ENCODE peak calls at places on chromosomes 12 and 14, in eight cellular contexts. One of them, this sample, is unnamed.

GRCh38 chr12:56358836-56359532 is 923 bp downstream of the STAT2 start:
- DNase-seq in endothelial cell: no peak
- DNase-seq in H9: no peak
- DNase-seq in MCF 10A: peak
- DNase-seq in mucosa of descending colon: no peak
- DNase-seq in Peyer's patch: no peak
- DNase-seq in nephron progenitor cell: no peak
- DNase-seq in activated CD8-positive, alpha-beta T cell treated with anti-CD3 and anti-CD28 coated beads for 36 hours: peak
- DNase-seq in this sample: peak

GRCh38 chr12:24631691-24632090 is 317.2 kb downstream of the BCAT1 start:
- DNase-seq in endothelial cell: no peak
- DNase-seq in H9: no peak
- DNase-seq in MCF 10A: no peak
- DNase-seq in mucosa of descending colon: no peak
- DNase-seq in Peyer's patch: no peak
- DNase-seq in nephron progenitor cell: no peak
- DNase-seq in activated CD8-positive, alpha-beta T cell treated with anti-CD3 and anti-CD28 coated beads for 36 hours: no peak
- DNase-seq in this sample: no peak

GRCh38 chr14:77641534-77642341 is 25.3 kb upstream of the SPTLC2 start:
- DNase-seq in endothelial cell: no peak
- DNase-seq in H9: no peak
- DNase-seq in MCF 10A: peak
- DNase-seq in mucosa of descending colon: peak
- DNase-seq in Peyer's patch: peak
- DNase-seq in nephron progenitor cell: no peak
- DNase-seq in activated CD8-positive, alpha-beta T cell treated with anti-CD3 and anti-CD28 coated beads for 36 hours: peak
- DNase-seq in this sample: no peak

GRCh38 chr14:74599201-74599809 is 12.7 kb downstream of the LTBP2 start:
- DNase-seq in endothelial cell: no peak
- DNase-seq in H9: no peak
- DNase-seq in MCF 10A: no peak
- DNase-seq in mucosa of descending colon: no peak
- DNase-seq in Peyer's patch: no peak
- DNase-seq in nephron progenitor cell: no peak
- DNase-seq in activated CD8-positive, alpha-beta T cell treated with anti-CD3 and anti-CD28 coated beads for 36 hours: no peak
- DNase-seq in this sample: no peak

GRCh38 chr12:100141666-100141997 is 1.0 kb downstream of the BLTP3B start:
- DNase-seq in endothelial cell: no peak
- DNase-seq in H9: no peak
- DNase-seq in MCF 10A: peak
- DNase-seq in mucosa of descending colon: no peak
- DNase-seq in Peyer's patch: no peak
- DNase-seq in nephron progenitor cell: no peak
- DNase-seq in activated CD8-positive, alpha-beta T cell treated with anti-CD3 and anti-CD28 coated beads for 36 hours: peak
- DNase-seq in this sample: peak

GRCh38 chr12:46914336-46914735 is 88.5 kb upstream of the SLC38A4 start:
- DNase-seq in endothelial cell: no peak
- DNase-seq in H9: no peak
- DNase-seq in MCF 10A: no peak
- DNase-seq in mucosa of descending colon: no peak
- DNase-seq in Peyer's patch: no peak
- DNase-seq in nephron progenitor cell: no peak
- DNase-seq in activated CD8-positive, alpha-beta T cell treated with anti-CD3 and anti-CD28 coated beads for 36 hours: no peak
- DNase-seq in this sample: no peak

GRCh38 chr12:1594045-1594294 is 411 bp downstream of the FBXL14 start:
- DNase-seq in endothelial cell: no peak
- DNase-seq in H9: peak
- DNase-seq in MCF 10A: peak
- DNase-seq in mucosa of descending colon: peak
- DNase-seq in Peyer's patch: no peak
- DNase-seq in nephron progenitor cell: no peak
- DNase-seq in activated CD8-positive, alpha-beta T cell treated with anti-CD3 and anti-CD28 coated beads for 36 hours: peak
- DNase-seq in this sample: no peak

GRCh38 chr12:98370976-98371375 is 144.4 kb upstream of the TMPO start:
- DNase-seq in endothelial cell: no peak
- DNase-seq in H9: no peak
- DNase-seq in MCF 10A: no peak
- DNase-seq in mucosa of descending colon: no peak
- DNase-seq in Peyer's patch: no peak
- DNase-seq in nephron progenitor cell: no peak
- DNase-seq in activated CD8-positive, alpha-beta T cell treated with anti-CD3 and anti-CD28 coated beads for 36 hours: no peak
- DNase-seq in this sample: no peak

GRCh38 chr12:47850153-47851084 is 30.7 kb upstream of the HDAC7 start:
- DNase-seq in endothelial cell: no peak
- DNase-seq in H9: peak
- DNase-seq in MCF 10A: no peak
- DNase-seq in mucosa of descending colon: no peak
- DNase-seq in Peyer's patch: no peak
- DNase-seq in nephron progenitor cell: no peak
- DNase-seq in activated CD8-positive, alpha-beta T cell treated with anti-CD3 and anti-CD28 coated beads for 36 hours: no peak
- DNase-seq in this sample: no peak

GRCh38 chr14:64405295-64405694 is 17.1 kb downstream of the MTHFD1 start:
- DNase-seq in endothelial cell: no peak
- DNase-seq in H9: no peak
- DNase-seq in MCF 10A: no peak
- DNase-seq in mucosa of descending colon: no peak
- DNase-seq in Peyer's patch: no peak
- DNase-seq in nephron progenitor cell: no peak
- DNase-seq in activated CD8-positive, alpha-beta T cell treated with anti-CD3 and anti-CD28 coated beads for 36 hours: no peak
- DNase-seq in this sample: no peak

GRCh38 chr14:71320107-71320733 is 413.0 kb downstream of the PCNX1 start:
- DNase-seq in endothelial cell: peak
- DNase-seq in H9: peak
- DNase-seq in MCF 10A: peak
- DNase-seq in mucosa of descending colon: peak
- DNase-seq in Peyer's patch: peak
- DNase-seq in nephron progenitor cell: peak
- DNase-seq in activated CD8-positive, alpha-beta T cell treated with anti-CD3 and anti-CD28 coated beads for 36 hours: peak
- DNase-seq in this sample: peak

GRCh38 chr14:71322660-71323250 is 415.5 kb downstream of the PCNX1 start:
- DNase-seq in endothelial cell: no peak
- DNase-seq in H9: no peak
- DNase-seq in MCF 10A: peak
- DNase-seq in mucosa of descending colon: no peak
- DNase-seq in Peyer's patch: no peak
- DNase-seq in nephron progenitor cell: no peak
- DNase-seq in activated CD8-positive, alpha-beta T cell treated with anti-CD3 and anti-CD28 coated beads for 36 hours: peak
- DNase-seq in this sample: peak

GRCh38 chr14:71321556-71322315 is 414.5 kb downstream of the PCNX1 start:
- DNase-seq in endothelial cell: no peak
- DNase-seq in H9: peak
- DNase-seq in MCF 10A: peak
- DNase-seq in mucosa of descending colon: no peak
- DNase-seq in Peyer's patch: no peak
- DNase-seq in nephron progenitor cell: peak
- DNase-seq in activated CD8-positive, alpha-beta T cell treated with anti-CD3 and anti-CD28 coated beads for 36 hours: peak
- DNase-seq in this sample: no peak

GRCh38 chr14:71319646-71320045 is 412.4 kb downstream of the PCNX1 start:
- DNase-seq in endothelial cell: no peak
- DNase-seq in H9: no peak
- DNase-seq in MCF 10A: no peak
- DNase-seq in mucosa of descending colon: no peak
- DNase-seq in Peyer's patch: no peak
- DNase-seq in nephron progenitor cell: peak
- DNase-seq in activated CD8-positive, alpha-beta T cell treated with anti-CD3 and anti-CD28 coated beads for 36 hours: peak
- DNase-seq in this sample: no peak

GRCh38 chr14:71320734-71321555 is 413.7 kb downstream of the PCNX1 start:
- DNase-seq in endothelial cell: peak
- DNase-seq in H9: peak
- DNase-seq in MCF 10A: peak
- DNase-seq in mucosa of descending colon: peak
- DNase-seq in Peyer's patch: peak
- DNase-seq in nephron progenitor cell: peak
- DNase-seq in activated CD8-positive, alpha-beta T cell treated with anti-CD3 and anti-CD28 coated beads for 36 hours: peak
- DNase-seq in this sample: no peak
- TF ChIP-seq CTCF in endothelial cell: no peak
- TF ChIP-seq CTCF in H9: no peak
- TF ChIP-seq CTCF in MCF 10A: no peak
- TF ChIP-seq CTCF in mucosa of descending colon: no peak
- TF ChIP-seq CTCF in Peyer's patch: no peak
- TF ChIP-seq CTCF in nephron progenitor cell: no peak
- TF ChIP-seq CTCF in activated CD8-positive, alpha-beta T cell treated with anti-CD3 and anti-CD28 coated beads for 36 hours: no peak
- TF ChIP-seq CTCF in this sample: no peak

GRCh38 chr14:68084256-68084655 is 264.7 kb downstream of the RAD51B start:
- DNase-seq in endothelial cell: no peak
- DNase-seq in H9: no peak
- DNase-seq in MCF 10A: peak
- DNase-seq in mucosa of descending colon: no peak
- DNase-seq in Peyer's patch: no peak
- DNase-seq in nephron progenitor cell: no peak
- DNase-seq in activated CD8-positive, alpha-beta T cell treated with anti-CD3 and anti-CD28 coated beads for 36 hours: no peak
- DNase-seq in this sample: no peak
- TF ChIP-seq CTCF in endothelial cell: no peak
- TF ChIP-seq CTCF in H9: peak
- TF ChIP-seq CTCF in MCF 10A: peak
- TF ChIP-seq CTCF in mucosa of descending colon: no peak
- TF ChIP-seq CTCF in Peyer's patch: no peak
- TF ChIP-seq CTCF in nephron progenitor cell: peak
- TF ChIP-seq CTCF in activated CD8-positive, alpha-beta T cell treated with anti-CD3 and anti-CD28 coated beads for 36 hours: no peak
- TF ChIP-seq CTCF in this sample: peak

DNA sequence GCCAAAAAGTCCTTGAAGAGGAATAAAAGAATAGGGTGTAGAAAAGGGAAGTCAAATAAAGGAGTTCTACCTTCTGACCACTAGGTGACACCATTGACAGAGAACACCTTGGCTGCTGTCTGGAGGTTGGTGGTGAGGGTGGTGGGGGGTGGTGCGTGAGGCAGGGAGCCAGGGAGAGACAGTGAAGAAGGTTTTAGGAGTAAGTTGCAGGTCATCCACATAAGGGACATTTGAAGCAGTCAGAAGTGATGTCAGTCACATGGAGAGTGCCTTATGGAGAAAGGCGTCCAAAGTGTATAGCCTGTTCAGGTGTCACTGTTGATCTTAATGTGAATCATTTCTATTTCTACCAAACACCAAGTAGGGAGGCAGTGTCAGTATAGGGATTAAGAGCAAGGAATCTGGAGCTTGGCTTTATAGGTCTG is 279.3 kb upstream of the DDHD1 start:
- DNase-seq in endothelial cell: peak
- DNase-seq in H9: peak
- DNase-seq in MCF 10A: peak
- DNase-seq in mucosa of descending colon: no peak
- DNase-seq in Peyer's patch: no peak
- DNase-seq in nephron progenitor cell: peak
- DNase-seq in activated CD8-positive, alpha-beta T cell treated with anti-CD3 and anti-CD28 coated beads for 36 hours: no peak
- DNase-seq in this sample: no peak
- TF ChIP-seq CTCF in endothelial cell: peak
- TF ChIP-seq CTCF in H9: peak
- TF ChIP-seq CTCF in MCF 10A: peak
- TF ChIP-seq CTCF in mucosa of descending colon: no peak
- TF ChIP-seq CTCF in Peyer's patch: peak
- TF ChIP-seq CTCF in nephron progenitor cell: peak
- TF ChIP-seq CTCF in activated CD8-positive, alpha-beta T cell treated with anti-CD3 and anti-CD28 coated beads for 36 hours: peak
- TF ChIP-seq CTCF in this sample: peak

DNA sequence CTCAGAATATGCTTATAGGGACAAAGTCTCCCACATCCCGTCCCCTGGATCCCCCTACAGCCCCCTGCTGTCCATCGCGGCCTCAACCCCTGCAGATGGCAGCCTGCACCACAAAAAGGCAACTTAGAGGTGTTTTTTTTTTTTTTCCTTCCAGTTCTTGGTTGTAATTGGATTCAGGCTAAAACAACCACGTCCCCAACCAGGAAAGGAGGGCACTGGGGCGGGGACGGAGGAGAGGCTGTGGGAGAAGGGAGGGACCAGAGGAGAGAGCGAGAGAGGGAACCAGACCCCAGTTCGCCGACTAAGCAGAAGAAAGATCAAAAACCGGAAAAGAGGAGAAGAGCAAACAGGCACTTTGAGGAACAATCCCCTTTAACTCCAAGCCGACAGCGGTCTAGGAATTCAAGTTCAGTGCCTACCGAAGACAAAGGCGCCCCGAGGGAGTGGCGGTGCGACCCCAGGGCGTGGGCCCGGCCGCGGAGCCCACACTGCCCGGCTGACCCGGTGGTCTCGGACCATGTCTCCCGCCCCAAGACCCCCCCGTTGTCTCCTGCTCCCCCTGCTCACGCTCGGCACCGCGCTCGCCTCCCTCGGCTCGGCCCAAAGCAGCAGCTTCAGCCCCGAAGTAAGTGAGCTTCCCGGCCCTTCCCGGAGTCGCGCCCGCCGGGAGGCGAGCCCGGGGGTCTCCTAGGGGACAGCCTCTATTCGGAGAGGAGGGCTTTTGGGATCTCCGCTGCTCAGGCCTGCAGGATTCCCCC is at the start of gene MMP14:
- DNase-seq in endothelial cell: peak
- DNase-seq in H9: peak
- DNase-seq in MCF 10A: peak
- DNase-seq in mucosa of descending colon: peak
- DNase-seq in Peyer's patch: peak
- DNase-seq in nephron progenitor cell: peak
- DNase-seq in activated CD8-positive, alpha-beta T cell treated with anti-CD3 and anti-CD28 coated beads for 36 hours: no peak
- DNase-seq in this sample: peak
- TF ChIP-seq CTCF in endothelial cell: no peak
- TF ChIP-seq CTCF in H9: peak
- TF ChIP-seq CTCF in MCF 10A: no peak
- TF ChIP-seq CTCF in mucosa of descending colon: no peak
- TF ChIP-seq CTCF in Peyer's patch: no peak
- TF ChIP-seq CTCF in nephron progenitor cell: peak
- TF ChIP-seq CTCF in activated CD8-positive, alpha-beta T cell treated with anti-CD3 and anti-CD28 coated beads for 36 hours: no peak
- TF ChIP-seq CTCF in this sample: peak

DNA sequence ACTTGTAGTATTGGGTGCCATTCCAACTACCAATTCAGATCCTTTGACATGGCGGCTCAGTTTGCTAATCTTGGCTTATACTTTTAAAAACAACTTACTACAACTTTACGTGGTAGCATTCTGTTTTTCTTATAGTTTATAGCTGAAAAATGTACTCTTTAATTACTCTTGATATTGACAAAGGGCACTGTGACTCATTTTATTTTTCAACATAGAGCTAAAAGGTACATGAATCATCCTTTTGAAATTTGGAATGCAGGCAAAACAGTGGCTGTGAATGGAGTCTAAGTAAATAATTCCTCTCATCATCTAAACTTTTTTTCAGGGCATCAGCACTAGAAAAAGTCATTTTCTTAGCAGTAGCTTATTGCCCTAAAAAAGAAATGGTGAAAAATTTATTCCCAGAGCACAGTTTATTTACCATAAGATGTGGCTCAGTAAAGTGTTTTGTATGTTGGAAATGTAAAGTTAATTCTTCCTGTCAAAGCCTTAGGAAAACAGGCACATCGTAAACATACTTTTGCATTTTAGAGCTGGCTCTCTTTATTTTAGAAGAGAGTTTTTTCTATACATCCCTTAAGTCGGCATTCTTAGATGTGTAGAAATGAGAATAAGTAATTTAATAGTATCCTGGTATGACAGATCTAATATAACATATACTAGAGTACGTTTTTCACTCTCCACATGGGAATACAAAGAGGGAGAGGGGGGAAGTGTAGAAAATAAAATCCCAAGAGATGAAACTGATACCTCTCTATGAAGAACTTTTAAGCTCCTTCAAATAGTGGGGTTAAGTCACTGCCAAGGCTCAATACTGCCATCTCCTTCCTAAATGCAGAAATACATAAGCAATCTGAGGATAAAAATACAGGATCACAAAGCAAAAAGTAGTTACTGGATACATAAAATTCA is 55.2 kb downstream of the SLC25A21 start:
- DNase-seq in endothelial cell: no peak
- DNase-seq in H9: no peak
- DNase-seq in MCF 10A: peak
- DNase-seq in mucosa of descending colon: no peak
- DNase-seq in Peyer's patch: no peak
- DNase-seq in nephron progenitor cell: no peak
- DNase-seq in activated CD8-positive, alpha-beta T cell treated with anti-CD3 and anti-CD28 coated beads for 36 hours: no peak
- DNase-seq in this sample: peak
- TF ChIP-seq CTCF in endothelial cell: no peak
- TF ChIP-seq CTCF in H9: peak
- TF ChIP-seq CTCF in MCF 10A: peak
- TF ChIP-seq CTCF in mucosa of descending colon: no peak
- TF ChIP-seq CTCF in Peyer's patch: no peak
- TF ChIP-seq CTCF in nephron progenitor cell: peak
- TF ChIP-seq CTCF in activated CD8-positive, alpha-beta T cell treated with anti-CD3 and anti-CD28 coated beads for 36 hours: no peak
- TF ChIP-seq CTCF in this sample: peak

GRCh38 chr12:109910969-109911348 is 10.9 kb downstream of the TCHP start:
- DNase-seq in endothelial cell: peak
- DNase-seq in H9: peak
- DNase-seq in MCF 10A: peak
- DNase-seq in mucosa of descending colon: no peak
- DNase-seq in Peyer's patch: peak
- DNase-seq in nephron progenitor cell: peak
- DNase-seq in activated CD8-positive, alpha-beta T cell treated with anti-CD3 and anti-CD28 coated beads for 36 hours: peak
- DNase-seq in this sample: no peak
- TF ChIP-seq CTCF in endothelial cell: peak
- TF ChIP-seq CTCF in H9: peak
- TF ChIP-seq CTCF in MCF 10A: peak
- TF ChIP-seq CTCF in mucosa of descending colon: no peak
- TF ChIP-seq CTCF in Peyer's patch: no peak
- TF ChIP-seq CTCF in nephron progenitor cell: peak
- TF ChIP-seq CTCF in activated CD8-positive, alpha-beta T cell treated with anti-CD3 and anti-CD28 coated beads for 36 hours: peak
- TF ChIP-seq CTCF in this sample: peak

This sample was measured in AG09319.